ENCODE peak calls at places on chromosomes 5 and 9, in seven cellular contexts. X is stomach, C is WTC11, P is GM12865, D is left ventricle myocardium inferior, O is foreskin fibroblast, W is endothelial cell. L is an unnamed sample.

GRCh38 chr5:6322163-6322713 is 56.1 kb downstream of the MED10 start:
- DNase-seq in X (no peak), C (no peak), P (no peak), D (no peak), O (no peak), W (no peak), L (no peak)

GRCh38 chr9:126609711-126610388 is 3.9 kb upstream of the LMX1B start:
- DNase-seq in X (no peak), C (no peak), P (no peak), D (no peak), O (no peak), W (no peak), L (no peak)

GRCh38 chr9:99465231-99465891 is 243.3 kb downstream of the SEC61B start:
- DNase-seq in X (no peak), C (no peak), P (no peak), D (no peak), O (no peak), W (no peak), L (no peak)

GRCh38 chr9:109467936-109468335 is 30.2 kb downstream of the PTPN3 start:
- DNase-seq in X (no peak), C (no peak), P (peak), D (no peak), O (peak), W (no peak), L (peak)

GRCh38 chr5:159003045-159004030 is 96.4 kb downstream of the EBF1 start:
- DNase-seq in X (no peak), C (no peak), P (no peak), D (no peak), O (peak), W (no peak), L (peak)

GRCh38 chr5:68817696-68818695 is 275.8 kb upstream of the SLC30A5 start:
- DNase-seq in X (no peak), C (peak), P (no peak), D (no peak), O (peak), W (no peak), L (no peak)

GRCh38 chr5:127296321-127296720 is 5.7 kb downstream of the MEGF10 start:
- DNase-seq in X (no peak), C (no peak), P (no peak), D (no peak), O (peak), W (no peak), L (no peak)

GRCh38 chr5:82813951-82814350 is 263.2 kb downstream of the TMEM167A start:
- DNase-seq in X (no peak), C (no peak), P (no peak), D (no peak), O (no peak), W (no peak), L (no peak)

GRCh38 chr5:179558912-179559279 is 8.5 kb downstream of the RUFY1 start:
- DNase-seq in X (peak), C (peak), P (no peak), D (no peak), O (peak), W (peak), L (no peak)

GRCh38 chr9:134132208-134132870 is 3.5 kb upstream of the WDR5 start:
- DNase-seq in X (no peak), C (no peak), P (no peak), D (no peak), O (no peak), W (no peak), L (no peak)

GRCh38 chr9:134130503-134131375 is 5.1 kb upstream of the WDR5 start:
- DNase-seq in X (peak), C (peak), P (no peak), D (peak), O (no peak), W (no peak), L (no peak)

GRCh38 chr9:134128727-134129679 is 6.9 kb upstream of the WDR5 start:
- DNase-seq in X (no peak), C (no peak), P (no peak), D (no peak), O (no peak), W (no peak), L (no peak)

GRCh38 chr9:134134949-134135342 is 936 bp upstream of the WDR5 start:
- DNase-seq in X (no peak), C (no peak), P (no peak), D (no peak), O (no peak), W (no peak), L (no peak)

GRCh38 chr9:134131471-134132207 is 4.2 kb upstream of the WDR5 start:
- DNase-seq in X (no peak), C (no peak), P (no peak), D (no peak), O (no peak), W (no peak), L (no peak)
- TF ChIP-seq CTCF in X (no peak), C (no peak), P (no peak), D (no peak), O (no peak), W (no peak), L (no peak)

GRCh38 chr5:148290271-148291195 is 21.7 kb upstream of the SPINK7 start:
- DNase-seq in X (no peak), C (peak), P (peak), D (no peak), O (peak), W (no peak), L (no peak)
- TF ChIP-seq CTCF in X (peak), C (no peak), P (peak), D (peak), O (peak), W (no peak), L (peak)

DNA sequence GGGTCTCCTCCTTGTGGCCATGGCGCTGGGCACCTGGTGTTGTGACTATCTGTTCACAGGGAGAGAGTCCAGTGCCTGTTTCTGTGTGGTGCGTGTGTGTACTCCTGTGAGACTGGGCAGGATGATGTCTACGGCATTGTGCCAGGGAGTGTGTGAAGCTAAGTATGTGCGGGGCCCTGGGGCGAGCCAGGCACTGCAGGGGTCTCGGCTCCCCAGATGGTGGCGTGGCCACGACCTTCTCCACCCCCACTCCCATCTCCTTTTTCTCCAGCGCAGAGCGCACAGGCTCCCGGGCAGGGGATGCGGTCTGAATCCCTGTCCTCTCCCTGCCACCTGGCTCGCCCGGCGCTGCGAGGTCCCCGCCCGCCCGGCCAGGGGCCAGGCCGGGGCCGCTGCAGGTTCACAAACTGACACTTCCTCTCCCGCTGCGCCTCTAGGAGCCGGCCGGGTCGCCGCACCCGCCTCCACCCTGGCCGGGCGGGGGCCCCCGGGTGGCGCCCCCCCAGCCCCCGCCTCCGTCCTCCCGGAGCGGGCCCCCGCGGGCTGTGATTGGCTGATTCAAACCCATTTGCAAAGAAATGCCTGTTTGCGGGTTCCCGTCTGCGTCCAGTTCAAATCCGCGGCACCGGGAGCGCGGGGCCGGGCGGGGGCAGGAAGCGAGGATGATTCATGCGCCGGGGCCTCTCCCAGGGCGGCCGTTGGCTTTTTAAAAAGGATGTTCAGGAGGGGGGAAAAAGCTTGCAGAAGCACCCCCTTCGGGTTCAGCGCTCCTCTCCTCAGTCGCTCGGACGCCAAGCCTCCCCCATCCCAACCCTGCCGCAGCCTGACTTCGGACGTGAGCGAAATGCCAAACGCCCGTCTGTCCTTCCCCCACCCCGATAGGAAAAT is 790 bp downstream of the PHF19 start:
- DNase-seq in X (peak), C (peak), P (peak), D (peak), O (peak), W (peak), L (peak)
- TF ChIP-seq CTCF in X (no peak), C (no peak), P (no peak), D (no peak), O (peak), W (no peak), L (peak)

DNA sequence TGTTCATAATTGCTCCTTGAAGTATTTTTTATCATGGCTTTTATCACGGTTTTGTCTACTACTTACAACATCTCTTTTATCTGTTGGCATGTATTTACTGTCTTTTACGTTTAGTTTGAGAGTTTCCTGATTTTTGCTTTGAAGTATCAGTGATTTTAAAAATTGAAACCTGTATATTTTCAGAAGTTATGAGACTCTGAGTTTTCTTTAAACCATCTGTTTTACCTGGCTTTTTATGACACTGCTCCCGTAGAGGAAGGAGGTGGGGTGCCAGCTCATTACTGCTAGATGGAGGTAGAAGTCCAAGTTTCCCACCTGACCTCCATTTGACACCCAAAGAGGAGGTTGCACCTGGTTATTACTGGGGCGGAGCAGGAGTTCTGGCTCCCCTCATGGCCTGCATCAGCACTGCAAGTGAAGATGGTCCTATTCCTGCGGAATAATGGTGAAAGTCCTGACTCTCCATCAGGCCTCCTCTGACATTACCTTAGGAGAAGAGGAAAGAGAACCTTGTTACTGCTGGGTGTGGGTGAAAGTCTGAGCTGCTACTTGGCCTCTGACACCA is 10.0 kb upstream of the ZNF131 start:
- DNase-seq in X (no peak), C (peak), P (peak), D (no peak), O (peak), W (peak), L (no peak)
- TF ChIP-seq CTCF in X (no peak), C (peak), P (peak), D (peak), O (peak), W (peak), L (peak)

DNA sequence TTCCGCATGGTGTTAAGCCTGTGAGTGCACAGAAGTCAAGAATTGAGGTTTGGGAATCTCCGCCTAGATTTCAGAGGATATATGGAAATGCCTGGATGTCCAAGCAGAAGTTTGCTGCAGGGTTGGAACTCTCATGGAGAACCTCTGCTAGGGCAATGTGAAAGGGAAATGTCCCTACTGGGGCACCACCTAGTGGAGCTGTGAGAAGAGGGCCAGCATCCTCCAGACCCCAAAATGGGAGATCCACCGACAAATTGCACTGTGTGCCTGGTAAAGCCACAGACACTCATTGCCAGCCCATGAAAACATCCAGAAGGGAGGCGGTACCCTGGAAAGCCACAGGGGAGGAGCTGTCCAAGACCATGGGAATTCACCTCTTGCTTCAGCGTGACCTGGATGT is 3.6 kb upstream of the SAXO1 start:
- DNase-seq in X (no peak), C (no peak), P (no peak), D (no peak), O (no peak), W (no peak), L (no peak)
- TF ChIP-seq CTCF in X (no peak), C (no peak), P (peak), D (no peak), O (no peak), W (no peak), L (peak)

GRCh38 chr9:37974506-37975173 is 70.7 kb upstream of the SLC25A51 start:
- DNase-seq in X (no peak), C (no peak), P (no peak), D (no peak), O (no peak), W (no peak), L (no peak)
- TF ChIP-seq CTCF in X (no peak), C (no peak), P (no peak), D (no peak), O (no peak), W (no peak), L (no peak)

DNA sequence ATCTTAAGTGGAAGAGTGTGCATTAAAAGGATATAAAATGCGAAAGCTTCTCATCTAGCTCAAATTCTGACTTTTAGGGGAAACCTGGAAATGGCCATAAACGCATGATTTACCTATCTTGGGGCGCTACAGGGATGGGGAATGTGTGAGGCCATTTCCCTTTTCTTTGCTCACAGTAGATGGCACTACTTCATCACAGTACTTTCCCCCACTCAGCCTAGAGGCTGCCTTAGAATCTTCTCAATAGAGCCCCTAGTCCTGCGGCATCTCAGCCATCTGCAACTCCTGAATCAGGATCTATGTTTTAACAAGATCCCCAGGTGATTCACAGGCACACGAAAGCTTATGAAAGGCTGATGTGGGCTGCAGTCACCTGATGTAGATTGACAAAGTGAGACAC is 110.8 kb downstream of the LHFPL2 start:
- DNase-seq in X (no peak), C (peak), P (peak), D (no peak), O (peak), W (no peak), L (no peak)
- TF ChIP-seq CTCF in X (peak), C (no peak), P (peak), D (peak), O (peak), W (no peak), L (peak)

GRCh38 chr5:32769711-32770110 is 58.6 kb downstream of the NPR3 start:
- DNase-seq in X (no peak), C (no peak), P (no peak), D (no peak), O (no peak), W (no peak), L (no peak)
- TF ChIP-seq CTCF in X (no peak), C (no peak), P (no peak), D (no peak), O (no peak), W (no peak), L (no peak)

GRCh38 chr9:76219555-76220151 is 174.6 kb downstream of the RFK start:
- DNase-seq in X (no peak), C (no peak), P (no peak), D (no peak), O (peak), W (no peak), L (no peak)
- TF ChIP-seq CTCF in X (no peak), C (peak), P (no peak), D (peak), O (peak), W (peak), L (peak)

DNA sequence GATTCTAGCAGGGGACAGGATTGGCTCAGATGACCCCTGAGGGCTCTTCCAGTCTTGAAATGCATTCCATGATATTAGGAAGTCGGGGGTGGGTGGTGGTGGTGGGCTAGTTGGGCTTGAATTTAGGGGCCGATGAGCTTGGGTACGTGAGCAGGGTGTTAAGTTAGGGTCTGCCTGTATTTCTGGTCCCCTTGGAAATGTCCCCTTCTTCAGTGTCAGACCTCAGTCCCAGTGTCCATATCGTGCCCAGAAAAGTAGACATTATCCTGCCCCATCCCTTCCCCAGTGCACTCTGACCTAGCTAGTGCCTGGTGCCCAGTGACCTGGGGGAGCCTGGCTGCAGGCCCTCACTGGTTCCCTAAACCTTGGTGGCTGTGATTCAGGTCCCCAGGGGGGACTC is 2.9 kb upstream of the MYOZ3 start:
- DNase-seq in X (no peak), C (no peak), P (no peak), D (no peak), O (no peak), W (no peak), L (no peak)
- TF ChIP-seq CTCF in X (no peak), C (no peak), P (no peak), D (no peak), O (no peak), W (no peak), L (no peak)